ENCODE peak calls at places on chromosomes 2 and 18, in eight cellular contexts. Z is mucosa of gallbladder; J is WTC11; M is HTR-8/SVneo; X is pons; Q is NCI-H510A treated with DMSO at 0.1 percent for 48 hours; P is glutamatergic neuron; V is stimulated activated CD4-positive, alpha-beta T cell treated with anti-CD3 and anti-CD28 coated beads, Interleukin-2, amount 100 ng/mL, for 48 hours. E is an unnamed sample.

GRCh38 chr18:59140287-59140885 is 702 bp downstream of the SEC11C start:
- DNase-seq in Z (peak), J (peak), M (peak), X (peak), Q (no peak), P (no peak), V (no peak), E (no peak)

GRCh38 chr18:64791211-64791610 is 642.3 kb upstream of the LINC00305 start:
- DNase-seq in Z (no peak), J (no peak), M (no peak), X (no peak), Q (no peak), P (no peak), V (no peak), E (no peak)

GRCh38 chr2:226447338-226447885 is 352.2 kb downstream of the IRS1 start:
- DNase-seq in Z (no peak), J (no peak), M (no peak), X (no peak), Q (no peak), P (no peak), V (no peak), E (no peak)

GRCh38 chr2:9422321-9423099 is 818 bp downstream of the ITGB1BP1 start:
- DNase-seq in Z (peak), J (peak), M (peak), X (peak), Q (peak), P (no peak), V (peak), E (no peak)

GRCh38 chr2:20443276-20443920 is 3.5 kb upstream of the RHOB start:
- DNase-seq in Z (peak), J (no peak), M (no peak), X (peak), Q (peak), P (no peak), V (no peak), E (peak)

GRCh38 chr2:101518470-101519172 is 43.7 kb upstream of the RFX8 start:
- DNase-seq in Z (no peak), J (peak), M (peak), X (peak), Q (peak), P (peak), V (no peak), E (no peak)

GRCh38 chr18:62605685-62606084 is 82.9 kb downstream of the ZCCHC2 start:
- DNase-seq in Z (no peak), J (no peak), M (no peak), X (no peak), Q (no peak), P (no peak), V (no peak), E (no peak)

GRCh38 chr18:36762074-36762473 is 66.7 kb downstream of the TPGS2 start:
- DNase-seq in Z (no peak), J (no peak), M (no peak), X (no peak), Q (no peak), P (no peak), V (no peak), E (no peak)

GRCh38 chr18:9188359-9189231 is 52.0 kb downstream of the ANKRD12 start:
- DNase-seq in Z (no peak), J (no peak), M (no peak), X (no peak), Q (no peak), P (no peak), V (no peak), E (no peak)

GRCh38 chr18:55228191-55228590 is 268.9 kb upstream of the CCDC68 start:
- DNase-seq in Z (no peak), J (no peak), M (no peak), X (no peak), Q (peak), P (no peak), V (no peak), E (no peak)